ENCODE peak calls at places on chromosomes 2 and 18, in five cellular contexts. E, C, F, H and R are unnamed samples.
A peak's percentile ranks its signal among the peaks of the same experiment; 100 is the strongest.

GRCh38 chr2:27071990-27072830 is 756 bp upstream of the OST4 start:
- DNase-seq in F (peak; percentile 73), E (peak; percentile 32), H (peak; percentile 36), C (peak; percentile 35), R (no peak)

GRCh38 chr2:133171396-133172004 is 396.8 kb downstream of the NCKAP5 start:
- DNase-seq in H (peak; percentile 71), E (peak; percentile 79), C (no peak), F (no peak), R (no peak)

GRCh38 chr2:215812966-215813365 is 200.4 kb downstream of the MREG start:
- DNase-seq in F (no peak), H (peak; percentile 70), C (no peak), E (no peak), R (no peak)

GRCh38 chr18:55819448-55819847 is 231.5 kb upstream of the TCF4 start:
- DNase-seq in C (no peak), E (no peak), F (no peak), H (no peak), R (no peak)

GRCh38 chr2:241563571-241563980 is 5.0 kb downstream of the BOK start:
- DNase-seq in E (no peak), F (no peak), C (no peak), H (peak; percentile 28), R (peak; percentile 42)

GRCh38 chr2:16105178-16105663 is 164.9 kb downstream of the MYCN start:
- DNase-seq in E (no peak), H (no peak), F (no peak), C (no peak), R (no peak)

GRCh38 chr2:144975881-144976280 is 456.0 kb upstream of the ZEB2 start:
- DNase-seq in E (no peak), H (no peak), F (no peak), C (no peak), R (no peak)

GRCh38 chr2:105796791-105797190 is 52.1 kb downstream of the NCK2 start:
- DNase-seq in H (peak; percentile 51), E (no peak), C (no peak), F (no peak), R (no peak)

GRCh38 chr18:32337347-32337746 is 133.3 kb downstream of the GAREM1 start:
- DNase-seq in E (no peak), H (no peak), F (no peak), C (no peak), R (no peak)

GRCh38 chr2:18046558-18046957 is 168.1 kb downstream of the KCNS3 start:
- DNase-seq in F (no peak), C (no peak), H (peak; percentile 62), E (no peak), R (no peak)

GRCh38 chr2:174485763-174486613 is 841 bp downstream of the GPR155 start:
- DNase-seq in E (peak; percentile 36), C (peak; percentile 42), H (peak; percentile 59), F (peak; percentile 36), R (no peak)

GRCh38 chr2:43221660-43222471 is 4.5 kb downstream of the ZFP36L2 start:
- DNase-seq in E (peak; percentile 93), F (peak; percentile 92), H (peak; percentile 94), C (peak; percentile 75), R (peak; percentile 88)

GRCh38 chr2:181675241-181675640 is 5.1 kb downstream of the NEUROD1 start:
- DNase-seq in C (no peak), H (no peak), F (no peak), E (no peak), R (no peak)

GRCh38 chr2:62297642-62298010 is 101.7 kb downstream of the B3GNT2 start:
- DNase-seq in E (no peak), H (no peak), F (no peak), C (no peak), R (no peak)

GRCh38 chr2:47257837-47258436 is 102.8 kb upstream of the STPG4 start:
- DNase-seq in E (no peak), C (no peak), F (no peak), H (no peak), R (no peak)

GRCh38 chr2:32852821-32853220 is 93.9 kb upstream of the LTBP1 start:
- DNase-seq in F (no peak), H (peak; percentile 55), C (no peak), E (no peak), R (no peak)

GRCh38 chr18:33010149-33010548 is 237.3 kb upstream of the KLHL14 start:
- DNase-seq in H (no peak), E (peak; percentile 88), F (no peak), C (no peak), R (no peak)

GRCh38 chr2:171798156-171798815 is 95.8 kb downstream of the SLC25A12 start:
- DNase-seq in F (no peak), E (peak; percentile 81), H (peak; percentile 80), C (no peak), R (no peak)

GRCh38 chr2:201114846-201115245 is 1.1 kb upstream of the CFLAR start:
- DNase-seq in F (no peak), E (peak; percentile 16), C (no peak), H (peak; percentile 34), R (peak; percentile 30)

GRCh38 chr18:59787998-59788875 is 91.0 kb upstream of the CCBE1 start:
- DNase-seq in H (peak; percentile 77), E (no peak), C (no peak), F (no peak), R (no peak)

GRCh38 chr18:70132999-70133398 is 72.5 kb downstream of the RTTN start:
- DNase-seq in C (no peak), F (no peak), H (peak; percentile 96), E (peak; percentile 83), R (no peak)

GRCh38 chr18:76588591-76589303 is 93.7 kb upstream of the ZNF516 start:
- DNase-seq in C (no peak), E (no peak), F (no peak), H (peak; percentile 36), R (no peak)
- H3K4me3 ChIP-seq in C (no peak overlapping the region), E (no peak overlapping the region), F (peak overlapping the region; percentile 49), H (peak overlapping the region; percentile 69), R (peak overlapping the region; percentile 26)

DNA sequence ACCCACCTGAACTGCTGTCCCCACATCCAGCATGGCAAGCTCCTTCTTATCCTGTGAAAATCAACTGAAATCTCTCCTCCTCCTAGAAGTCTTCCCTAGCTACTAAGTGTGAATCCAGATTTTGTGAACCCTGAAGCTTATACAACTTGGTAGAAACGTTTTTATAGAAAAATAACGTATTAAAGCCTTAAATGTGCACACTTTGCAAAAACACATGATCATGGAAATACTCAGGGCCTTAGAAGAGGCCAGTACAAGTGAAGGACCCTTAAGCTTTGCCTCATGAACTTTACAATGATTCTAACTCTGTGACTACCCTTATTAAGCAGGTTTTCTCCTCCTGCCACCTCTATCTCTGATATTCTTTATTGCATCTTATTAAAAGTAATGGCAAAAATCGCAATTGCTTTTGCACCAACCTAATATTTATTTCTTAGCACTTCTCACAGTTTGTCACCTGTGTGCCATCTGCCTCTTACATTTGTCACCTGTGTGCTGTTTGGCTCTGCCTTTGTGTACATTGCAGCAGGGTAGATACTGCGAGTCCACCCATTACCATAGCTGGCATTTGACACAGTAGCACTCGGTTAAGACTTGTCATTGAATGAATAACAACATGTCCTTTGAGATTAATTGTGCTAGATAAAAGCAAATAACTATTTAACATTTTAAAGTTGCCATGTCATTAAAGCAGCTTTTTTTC is 42.2 kb downstream of the FRZB start:
- DNase-seq in C (no peak), E (no peak), H (no peak), F (no peak), R (no peak)
- H3K27ac ChIP-seq in C (no peak overlapping the region), E (no peak overlapping the region), H (no peak overlapping the region), F (no peak overlapping the region), R (no peak overlapping the region)

GRCh38 chr18:51192026-51192425 is 5.5 kb downstream of the MEX3C start:
- DNase-seq in F (no peak), E (peak; percentile 8), H (peak; percentile 16), C (no peak), R (no peak)
- H3K4me1 ChIP-seq in F (peaks cover 7% of the 10 kb centered on the region), E (peaks cover 39% of the 10 kb centered on the region), H (peaks cover 47% of the 10 kb centered on the region), C (no peaks in the 10 kb centered on the region), R (peaks cover 13% of the 10 kb centered on the region)

GRCh38 chr2:39419282-39420223 is 17.5 kb downstream of the MAP4K3 start:
- DNase-seq in H (peak; percentile 47), F (no peak), C (no peak), E (no peak), R (no peak)
- H3K4me3 ChIP-seq in H (peak overlapping the region; percentile 30), F (no peak overlapping the region), C (no peak overlapping the region), E (no peak overlapping the region), R (no peak overlapping the region)